ENCODE peak calls at places on chromosomes 5 and 9, in six cellular contexts. Y is coronary artery; R is Peyer's patch; H is CD4-positive, alpha-beta T cell; K is dorsolateral prefrontal cortex; P is A673. T is an unnamed sample.

GRCh38 chr9:79694676-79695400 is 123.1 kb downstream of the TLE4 start:
- DNase-seq in Y (no peak), R (no peak), H (no peak), K (no peak), P (peak; percentile 37), T (no peak)

GRCh38 chr9:86303316-86303975 is 21.1 kb upstream of the ISCA1 start:
- DNase-seq in Y (no peak), R (no peak), H (peak; percentile 10), K (no peak), P (no peak), T (peak; percentile 34)

GRCh38 chr5:97752871-97753270 is 569.8 kb upstream of the RIOK2 start:
- DNase-seq in Y (no peak), R (no peak), H (no peak), K (no peak), P (no peak), T (no peak)

GRCh38 chr9:98162638-98163037 is 29.8 kb downstream of the CORO2A start:
- DNase-seq in Y (no peak), R (peak; percentile 28), H (no peak), K (no peak), P (no peak), T (no peak)

GRCh38 chr9:33750839-33751339 is 44.5 kb upstream of the PRSS3 start:
- DNase-seq in Y (no peak), R (peak; percentile 55), H (no peak), K (peak; percentile 47), P (no peak), T (no peak)

GRCh38 chr5:80466669-80467485 is 21.0 kb upstream of the FAM151B start:
- DNase-seq in Y (no peak), R (no peak), H (no peak), K (no peak), P (no peak), T (no peak)

GRCh38 chr9:38306899-38307298 is 85.6 kb upstream of the ALDH1B1 start:
- DNase-seq in Y (no peak), R (no peak), H (no peak), K (no peak), P (no peak), T (no peak)

GRCh38 chr9:3498691-3499090 is 27.1 kb downstream of the RFX3 start:
- DNase-seq in Y (no peak), R (no peak), H (no peak), K (no peak), P (peak; percentile 26), T (no peak)

GRCh38 chr5:170315154-170315553 is 17.6 kb upstream of the LCP2 start:
- DNase-seq in Y (no peak), R (no peak), H (no peak), K (peak; percentile 81), P (no peak), T (no peak)

GRCh38 chr5:173583384-173583783 is 33.1 kb downstream of the BOD1 start:
- DNase-seq in Y (peak; percentile 1), R (no peak), H (no peak), K (no peak), P (no peak), T (no peak)

GRCh38 chr5:157924931-157925729 is 66.2 kb upstream of the CLINT1 start:
- DNase-seq in Y (no peak), R (no peak), H (no peak), K (no peak), P (no peak), T (no peak)

GRCh38 chr5:173775261-173775660 is 112.9 kb upstream of the CPEB4 start:
- DNase-seq in Y (no peak), R (no peak), H (no peak), K (no peak), P (no peak), T (no peak)

GRCh38 chr9:37002413-37003217 is 31.5 kb downstream of the PAX5 start:
- DNase-seq in Y (no peak), R (no peak), H (no peak), K (no peak), P (no peak), T (no peak)

GRCh38 chr9:5044160-5044559 is 59.1 kb downstream of the JAK2 start:
- DNase-seq in Y (no peak), R (no peak), H (no peak), K (no peak), P (no peak), T (no peak)

GRCh38 chr5:103119067-103119764 is 722 bp downstream of the GIN1 start:
- DNase-seq in Y (no peak), R (no peak), H (no peak), K (no peak), P (peak; percentile 39), T (no peak)

GRCh38 chr5:116479776-116480675 is 94.6 kb downstream of the SEMA6A start:
- DNase-seq in Y (no peak), R (no peak), H (no peak), K (peak; percentile 57), P (no peak), T (no peak)

GRCh38 chr5:116475232-116475828 is 99.3 kb downstream of the SEMA6A start:
- DNase-seq in Y (no peak), R (no peak), H (no peak), K (no peak), P (no peak), T (no peak)

GRCh38 chr5:116478461-116478860 is 96.2 kb downstream of the SEMA6A start:
- DNase-seq in Y (no peak), R (no peak), H (no peak), K (no peak), P (no peak), T (no peak)

GRCh38 chr5:116473706-116474105 is 100.9 kb downstream of the SEMA6A start:
- DNase-seq in Y (no peak), R (no peak), H (no peak), K (no peak), P (no peak), T (no peak)

DNA sequence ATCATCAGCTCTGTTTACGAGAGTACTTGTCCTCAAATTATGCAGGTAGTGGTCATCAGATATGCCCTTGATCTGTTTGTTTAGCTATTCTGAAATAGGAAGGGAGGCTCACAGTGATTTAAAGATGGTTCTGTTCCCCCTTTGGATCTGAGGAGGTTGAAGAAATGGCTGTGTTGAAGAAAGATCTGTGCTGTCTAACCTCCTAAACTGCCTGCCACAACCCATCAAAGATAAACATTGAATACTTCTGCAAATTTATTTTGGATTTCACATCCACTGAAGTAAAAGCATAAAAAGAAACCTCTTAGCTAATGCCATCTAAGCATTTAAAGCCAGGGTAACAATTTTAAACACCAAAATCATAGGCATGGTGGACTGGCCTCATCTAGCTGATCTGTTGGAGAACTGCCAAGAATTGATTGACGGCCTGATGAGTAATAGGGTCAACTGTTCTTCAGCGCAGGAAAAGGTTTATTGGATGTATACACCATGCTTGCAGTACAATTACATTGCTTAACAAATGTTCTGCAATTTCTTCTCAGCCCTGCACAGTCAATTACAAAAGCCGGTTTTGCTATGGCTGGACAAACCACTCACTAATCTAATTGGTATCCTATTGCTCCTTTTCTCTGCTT is 97.6 kb downstream of the SEMA6A start:
- DNase-seq in Y (no peak), R (no peak), H (no peak), K (no peak), P (no peak), T (no peak)
- H3K27ac ChIP-seq in Y (no peak overlapping the region), R (no peak overlapping the region), H (no peak overlapping the region), K (no peak overlapping the region), P (no peak overlapping the region), T (no peak overlapping the region)

DNA sequence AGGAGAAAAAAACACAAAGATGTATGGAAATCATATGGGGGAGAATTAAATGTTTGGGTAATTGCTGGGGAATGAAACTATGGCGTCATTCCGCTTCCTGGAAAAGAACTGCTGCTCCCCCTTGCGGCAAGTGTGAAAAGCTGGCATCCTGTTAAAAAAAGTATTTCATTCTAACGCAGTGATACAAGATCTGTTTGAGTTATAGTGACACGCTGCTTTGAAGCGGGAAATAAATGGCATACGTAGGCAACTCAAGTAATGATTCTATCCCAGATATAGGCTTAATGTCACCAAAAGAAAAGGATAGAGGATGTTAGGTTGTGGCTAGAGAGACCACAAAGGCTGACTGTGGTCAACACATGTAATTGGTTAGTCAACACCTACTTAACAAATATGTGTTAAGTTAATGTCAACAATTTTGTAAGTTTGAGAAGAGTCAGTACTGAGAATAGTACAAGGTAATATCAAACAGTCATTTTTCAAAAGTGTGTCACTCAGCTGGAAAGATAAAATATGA is 70.2 kb upstream of the ALDH1A1 start:
- DNase-seq in Y (no peak), R (peak; percentile 66), H (peak; percentile 4), K (no peak), P (peak; percentile 87), T (peak; percentile 35)
- H3K27ac ChIP-seq in Y (no peak overlapping the region), R (no peak overlapping the region), H (no peak overlapping the region), K (no peak overlapping the region), P (peak overlapping the region; percentile 14), T (no peak overlapping the region)

GRCh38 chr5:52655163-52655562 is 132.6 kb upstream of the ITGA1 start:
- DNase-seq in Y (no peak), R (no peak), H (no peak), K (no peak), P (no peak), T (no peak)

GRCh38 chr5:52660621-52661020 is 127.1 kb upstream of the ITGA1 start:
- DNase-seq in Y (no peak), R (no peak), H (no peak), K (no peak), P (no peak), T (no peak)

GRCh38 chr5:52658266-52658665 is 129.4 kb upstream of the ITGA1 start:
- DNase-seq in Y (no peak), R (no peak), H (no peak), K (no peak), P (no peak), T (no peak)

GRCh38 chr5:52661903-52662302 is 125.8 kb upstream of the ITGA1 start:
- DNase-seq in Y (no peak), R (no peak), H (no peak), K (no peak), P (no peak), T (no peak)

GRCh38 chr5:52657231-52657645 is 130.5 kb upstream of the ITGA1 start:
- DNase-seq in Y (no peak), R (no peak), H (no peak), K (no peak), P (peak; percentile 77), T (no peak)
- H3K27ac ChIP-seq in Y (no peak overlapping the region), R (no peak overlapping the region), H (no peak overlapping the region), K (no peak overlapping the region), P (peak overlapping the region; percentile 37), T (no peak overlapping the region)

GRCh38 chr5:119354522-119355243 is 1.1 kb upstream of the TNFAIP8 start:
- DNase-seq in Y (no peak), R (no peak), H (no peak), K (no peak), P (no peak), T (no peak)

GRCh38 chr5:119355244-119355635 is 579 bp upstream of the TNFAIP8 start:
- DNase-seq in Y (no peak), R (no peak), H (peak; percentile 63), K (no peak), P (no peak), T (peak; percentile 24)

GRCh38 chr5:119353686-119354366 is 2.0 kb upstream of the TNFAIP8 start:
- DNase-seq in Y (no peak), R (no peak), H (no peak), K (no peak), P (no peak), T (peak; percentile 68)

GRCh38 chr5:119355636-119356383 is at the start of gene TNFAIP8:
- DNase-seq in Y (peak; percentile 84), R (peak; percentile 61), H (peak; percentile 62), K (peak; percentile 70), P (peak; percentile 33), T (peak; percentile 46)

DNA sequence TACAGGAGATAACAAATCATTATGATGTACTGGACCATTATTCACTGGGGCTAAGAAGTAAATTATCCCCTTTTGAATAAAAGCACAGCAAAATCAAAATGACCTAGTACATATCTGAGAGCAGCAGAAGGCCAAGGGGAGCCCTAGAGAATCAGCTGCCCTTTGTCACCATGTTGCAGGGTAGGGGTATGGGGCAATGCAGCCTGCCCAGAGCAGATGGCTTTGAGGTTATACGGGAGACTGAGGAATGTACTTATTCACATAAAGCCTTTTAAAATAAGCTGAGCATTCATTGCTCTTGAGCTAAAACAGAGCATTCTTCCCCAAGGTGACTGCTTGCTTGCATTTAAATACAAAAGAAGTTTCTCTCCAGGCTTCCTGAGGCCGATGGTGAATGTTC is 2.6 kb upstream of the TNFAIP8 start:
- DNase-seq in Y (no peak), R (no peak), H (no peak), K (no peak), P (no peak), T (no peak)
- H3K27ac ChIP-seq in Y (no peak overlapping the region), R (peak overlapping the region; percentile 24), H (peak overlapping the region; percentile 4), K (no peak overlapping the region), P (no peak overlapping the region), T (peak overlapping the region; percentile 75)